ENCODE peak calls at places on chromosomes 5 and 9, in six cellular contexts. A is OCI-LY7, X is endothelial cell, W is BJ, C is heart left ventricle, K is neural crest cell. U is an unnamed sample.

GRCh38 chr9:83027153-83027867 is 35.6 kb downstream of the RASEF start:
- DNase-seq in C (no peak), W (peak), K (no peak), A (no peak), X (no peak), U (no peak)

GRCh38 chr9:114098021-114098659 is 952 bp downstream of the KIF12 start:
- DNase-seq in W (no peak), A (no peak), K (no peak), X (peak), C (no peak), U (peak)

GRCh38 chr5:137651022-137651421 is 84.9 kb downstream of the KLHL3 start:
- DNase-seq in C (no peak), W (no peak), X (no peak), K (no peak), A (no peak), U (no peak)

GRCh38 chr5:100505984-100506670 is 29.0 kb upstream of the FAM174A start:
- DNase-seq in W (peak), X (no peak), C (no peak), A (no peak), K (no peak), U (no peak)

GRCh38 chr5:33649801-33650482 is 209.2 kb downstream of the TARS1 start:
- DNase-seq in K (peak), W (peak), X (no peak), C (no peak), A (no peak), U (no peak)

GRCh38 chr5:102865510-102866314 is 110.6 kb downstream of the PAM start:
- DNase-seq in X (peak), A (no peak), C (peak), K (peak), W (peak), U (peak)

GRCh38 chr9:38018964-38019602 is 49.9 kb downstream of the SHB start:
- DNase-seq in X (no peak), W (no peak), K (no peak), C (no peak), A (no peak), U (no peak)

GRCh38 chr5:1317921-1318565 is 23.2 kb upstream of the TERT start:
- DNase-seq in X (no peak), W (no peak), C (peak), A (no peak), K (no peak), U (no peak)

GRCh38 chr9:98373622-98374021 is 118.2 kb upstream of the TBC1D2 start:
- DNase-seq in X (no peak), A (no peak), K (no peak), C (no peak), W (no peak), U (no peak)

GRCh38 chr9:97570899-97571298 is 62.3 kb downstream of the TSTD2 start:
- DNase-seq in C (peak), W (no peak), A (no peak), X (no peak), K (no peak), U (no peak)

GRCh38 chr9:93397664-93398381 is 53.7 kb upstream of the FAM120A start:
- DNase-seq in A (no peak), X (no peak), C (no peak), K (no peak), W (no peak), U (no peak)

GRCh38 chr5:78360674-78361225 is 333 bp downstream of the SCAMP1 start:
- DNase-seq in A (peak), W (no peak), C (peak), K (peak), X (peak), U (peak)

GRCh38 chr5:15737882-15738677 is 238.1 kb downstream of the FBXL7 start:
- DNase-seq in W (no peak), X (no peak), A (no peak), C (no peak), K (no peak), U (no peak)

GRCh38 chr9:121073038-121073437 is 1.7 kb upstream of the CNTRL start:
- DNase-seq in C (peak), A (peak), W (no peak), X (no peak), K (no peak), U (no peak)

GRCh38 chr9:121074370-121075250 is at the start of gene CNTRL:
- DNase-seq in C (peak), K (peak), A (peak), W (no peak), X (peak), U (peak)

GRCh38 chr9:121071356-121071755 is 3.4 kb upstream of the CNTRL start:
- DNase-seq in A (no peak), W (no peak), X (no peak), K (no peak), C (no peak), U (no peak)

GRCh38 chr9:121075251-121076036 is 689 bp downstream of the CNTRL start:
- DNase-seq in X (no peak), K (no peak), A (peak), W (no peak), C (no peak), U (peak)
- TF ChIP-seq CTCF in X (no peak), K (no peak), A (no peak), W (no peak), C (no peak), U (no peak)

DNA sequence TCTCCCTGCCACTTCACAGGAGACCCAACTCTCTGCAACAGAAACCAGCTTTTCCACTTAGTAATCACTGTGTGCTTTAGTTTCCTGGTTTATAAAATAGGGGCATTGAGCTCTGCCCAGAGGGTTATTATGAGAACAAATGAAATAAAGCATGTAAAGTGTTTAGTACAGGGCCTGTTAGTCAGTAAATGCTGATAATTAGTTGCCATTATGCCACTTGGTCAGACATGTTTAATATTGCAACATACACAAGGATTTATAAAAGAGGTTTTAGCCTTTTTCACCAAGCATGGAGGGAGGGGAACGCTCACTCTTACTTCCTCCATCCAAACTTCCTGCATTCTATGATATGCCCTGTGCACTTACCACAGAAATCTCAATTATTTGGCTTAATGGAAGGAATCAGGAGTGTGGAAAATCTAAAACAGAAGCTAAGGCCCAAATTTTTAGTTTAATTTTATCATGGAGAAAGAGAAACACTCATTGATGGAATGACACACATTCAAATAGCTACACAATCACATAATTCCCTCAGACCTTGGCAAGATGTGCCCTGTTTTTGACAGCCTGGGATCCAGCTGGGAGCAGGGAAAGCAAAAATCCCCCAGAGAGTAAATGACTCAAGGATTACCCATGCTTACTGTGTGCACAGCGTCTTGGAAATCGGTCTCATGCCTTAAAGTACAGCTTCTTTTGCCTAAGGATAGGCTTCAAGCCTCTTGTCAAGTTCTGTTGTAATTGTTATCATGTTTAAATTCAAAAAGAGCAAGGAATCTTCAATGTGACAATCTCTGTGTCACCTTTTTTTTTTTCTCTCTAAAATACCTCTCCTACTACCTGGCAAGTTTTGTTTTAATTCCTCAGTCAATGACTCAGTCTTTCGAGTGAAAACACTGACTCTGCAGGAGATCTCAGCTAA is 34.1 kb downstream of the ZNF474 start:
- DNase-seq in K (no peak), W (peak), C (no peak), X (no peak), A (no peak), U (no peak)
- TF ChIP-seq CTCF in K (no peak), W (no peak), C (no peak), X (no peak), A (no peak), U (no peak)

GRCh38 chr9:134456740-134457315 is 130.6 kb downstream of the RXRA start:
- DNase-seq in K (no peak), A (no peak), W (no peak), C (no peak), X (no peak), U (no peak)
- TF ChIP-seq CTCF in K (no peak), A (no peak), W (peak), C (no peak), X (no peak), U (no peak)

DNA sequence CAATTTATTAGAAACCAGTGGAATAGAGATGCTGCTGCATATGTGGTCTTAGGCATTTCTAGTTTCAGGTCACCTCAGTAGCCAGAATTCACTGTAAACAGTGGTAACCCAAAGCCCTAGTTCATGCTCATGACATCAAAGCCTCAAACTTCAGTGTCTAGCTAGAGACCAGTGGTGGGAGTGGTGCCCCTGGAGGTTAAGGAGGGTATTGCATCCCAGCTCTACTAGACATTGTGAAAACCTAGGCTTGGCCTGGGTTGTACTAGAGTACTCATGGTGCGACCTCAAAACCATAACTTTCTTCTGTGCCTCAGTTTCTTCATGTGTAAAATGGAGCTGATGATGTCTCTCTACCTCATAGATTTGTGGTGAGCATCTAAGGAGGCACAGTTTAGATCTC is 18.8 kb downstream of the COL5A1 start:
- DNase-seq in C (no peak), K (no peak), A (peak), X (no peak), W (no peak), U (no peak)
- TF ChIP-seq CTCF in C (peak), K (peak), A (peak), X (peak), W (peak), U (peak)